ENCODE peak calls at places on chromosomes 3 and 15, in four cellular contexts. One of them, this sample, is unnamed.

GRCh38 chr15:85494035-85494793 is 113.8 kb downstream of the AKAP13 start:
- DNase-seq in fibroblast of the aortic adventitia: peak
- DNase-seq in glutamatergic neuron: no peak
- DNase-seq in IMR-90: peak
- DNase-seq in this sample: no peak

GRCh38 chr15:63800245-63800644 is 33.5 kb downstream of the HERC1 start:
- DNase-seq in fibroblast of the aortic adventitia: no peak
- DNase-seq in IMR-90: no peak
- DNase-seq in glutamatergic neuron: no peak
- DNase-seq in this sample: no peak

GRCh38 chr15:58383876-58384275 is 47.9 kb upstream of the LIPC start:
- DNase-seq in fibroblast of the aortic adventitia: no peak
- DNase-seq in glutamatergic neuron: no peak
- DNase-seq in IMR-90: no peak
- DNase-seq in this sample: peak

GRCh38 chr15:90592144-90592887 is 62.6 kb downstream of the CRTC3 start:
- DNase-seq in fibroblast of the aortic adventitia: peak
- DNase-seq in IMR-90: peak
- DNase-seq in glutamatergic neuron: no peak
- DNase-seq in this sample: no peak

GRCh38 chr3:156964562-156964961 is 138.4 kb downstream of the LEKR1 start:
- DNase-seq in IMR-90: peak
- DNase-seq in fibroblast of the aortic adventitia: peak
- DNase-seq in glutamatergic neuron: no peak
- DNase-seq in this sample: no peak

GRCh38 chr3:28916713-28917499 is 364.0 kb upstream of the RBMS3 start:
- DNase-seq in glutamatergic neuron: no peak
- DNase-seq in IMR-90: peak
- DNase-seq in fibroblast of the aortic adventitia: peak
- DNase-seq in this sample: peak

GRCh38 chr3:3172627-3173026 is 6.9 kb downstream of the CRBN start:
- DNase-seq in glutamatergic neuron: no peak
- DNase-seq in IMR-90: no peak
- DNase-seq in fibroblast of the aortic adventitia: no peak
- DNase-seq in this sample: no peak

GRCh38 chr3:107942244-107942643 is 148.6 kb downstream of the CD47 start:
- DNase-seq in fibroblast of the aortic adventitia: no peak
- DNase-seq in glutamatergic neuron: no peak
- DNase-seq in IMR-90: peak
- DNase-seq in this sample: no peak

GRCh38 chr15:35117508-35118280 is 32.6 kb upstream of the NANOGP8 start:
- DNase-seq in glutamatergic neuron: no peak
- DNase-seq in fibroblast of the aortic adventitia: no peak
- DNase-seq in IMR-90: peak
- DNase-seq in this sample: no peak

GRCh38 chr3:42014949-42015533 is 53.1 kb upstream of the ULK4 start:
- DNase-seq in IMR-90: no peak
- DNase-seq in fibroblast of the aortic adventitia: peak
- DNase-seq in glutamatergic neuron: peak
- DNase-seq in this sample: peak

GRCh38 chr15:66024116-66024515 is 154.8 kb downstream of the RAB11A start:
- DNase-seq in fibroblast of the aortic adventitia: no peak
- DNase-seq in IMR-90: no peak
- DNase-seq in glutamatergic neuron: no peak
- DNase-seq in this sample: no peak

GRCh38 chr3:100954990-100955389 is 38.2 kb downstream of the ABI3BP start:
- DNase-seq in IMR-90: peak
- DNase-seq in fibroblast of the aortic adventitia: peak
- DNase-seq in glutamatergic neuron: no peak
- DNase-seq in this sample: no peak

GRCh38 chr3:39707314-39707909 is 102.0 kb upstream of the MYRIP start:
- DNase-seq in fibroblast of the aortic adventitia: peak
- DNase-seq in IMR-90: peak
- DNase-seq in glutamatergic neuron: no peak
- DNase-seq in this sample: no peak

GRCh38 chr3:46847744-46848143 is 15.5 kb downstream of the MYL3 start:
- DNase-seq in glutamatergic neuron: no peak
- DNase-seq in fibroblast of the aortic adventitia: peak
- DNase-seq in IMR-90: no peak
- DNase-seq in this sample: no peak

GRCh38 chr3:46849098-46849631 is 14.1 kb downstream of the MYL3 start:
- DNase-seq in IMR-90: no peak
- DNase-seq in glutamatergic neuron: peak
- DNase-seq in fibroblast of the aortic adventitia: no peak
- DNase-seq in this sample: peak

GRCh38 chr3:46846624-46847542 is 16.4 kb downstream of the MYL3 start:
- DNase-seq in fibroblast of the aortic adventitia: no peak
- DNase-seq in IMR-90: no peak
- DNase-seq in glutamatergic neuron: no peak
- DNase-seq in this sample: no peak

GRCh38 chr3:46849686-46850467 is 13.4 kb downstream of the MYL3 start:
- DNase-seq in glutamatergic neuron: peak
- DNase-seq in IMR-90: no peak
- DNase-seq in fibroblast of the aortic adventitia: no peak
- DNase-seq in this sample: no peak

DNA sequence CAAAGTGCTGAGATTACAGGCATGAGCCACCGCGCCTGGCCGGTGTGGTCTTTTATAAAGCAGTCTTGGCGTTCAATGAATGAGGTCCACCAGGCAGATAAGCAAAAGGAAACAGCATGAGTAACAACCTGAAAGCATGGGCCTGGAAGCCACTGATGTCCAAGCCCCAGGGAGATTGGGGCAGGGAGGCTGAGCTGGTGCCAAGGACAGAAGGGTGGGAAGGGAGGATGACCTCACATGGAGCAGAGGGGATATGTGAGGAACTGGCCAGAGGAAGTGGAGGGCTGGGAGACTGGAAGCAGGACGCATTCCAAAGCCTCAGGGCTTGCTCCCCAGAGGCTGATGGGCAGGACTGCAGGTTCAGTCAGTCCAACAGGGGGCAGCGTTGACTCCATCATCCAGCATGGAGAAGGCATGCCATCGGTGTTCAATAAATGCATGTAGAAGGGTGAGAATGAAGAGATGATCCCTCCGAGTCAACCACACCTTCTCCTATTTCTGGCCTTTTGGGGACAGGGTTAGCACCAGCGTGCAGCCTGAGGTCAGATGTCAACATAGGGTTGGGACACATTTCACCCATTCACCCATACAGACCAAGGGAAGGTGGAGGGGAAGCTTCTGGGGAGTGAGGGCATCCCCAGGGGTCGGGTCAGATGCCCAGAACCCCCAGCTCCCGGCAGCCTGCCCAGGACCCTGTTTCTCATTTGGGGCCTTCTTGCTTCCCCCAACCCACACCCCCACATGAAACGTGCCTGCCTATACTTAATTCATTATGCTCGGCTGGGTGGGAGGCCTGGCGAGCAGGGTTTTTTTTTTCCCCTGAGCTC is 14.8 kb downstream of the MYL3 start:
- DNase-seq in glutamatergic neuron: peak
- DNase-seq in fibroblast of the aortic adventitia: peak
- DNase-seq in IMR-90: peak
- DNase-seq in this sample: peak
- TF ChIP-seq CTCF in glutamatergic neuron: peak
- TF ChIP-seq CTCF in fibroblast of the aortic adventitia: peak
- TF ChIP-seq CTCF in IMR-90: peak
- TF ChIP-seq CTCF in this sample: peak

GRCh38 chr3:99023590-99024192 is 122.2 kb upstream of the DCBLD2 start:
- DNase-seq in IMR-90: peak
- DNase-seq in glutamatergic neuron: no peak
- DNase-seq in fibroblast of the aortic adventitia: peak
- DNase-seq in this sample: no peak
- TF ChIP-seq CTCF in IMR-90: peak
- TF ChIP-seq CTCF in glutamatergic neuron: peak
- TF ChIP-seq CTCF in fibroblast of the aortic adventitia: peak
- TF ChIP-seq CTCF in this sample: peak

GRCh38 chr3:60579734-60580133 is 671.5 kb downstream of the FHIT start:
- DNase-seq in fibroblast of the aortic adventitia: peak
- DNase-seq in glutamatergic neuron: no peak
- DNase-seq in IMR-90: peak
- DNase-seq in this sample: no peak
- TF ChIP-seq CTCF in fibroblast of the aortic adventitia: no peak
- TF ChIP-seq CTCF in glutamatergic neuron: no peak
- TF ChIP-seq CTCF in IMR-90: no peak
- TF ChIP-seq CTCF in this sample: no peak

DNA sequence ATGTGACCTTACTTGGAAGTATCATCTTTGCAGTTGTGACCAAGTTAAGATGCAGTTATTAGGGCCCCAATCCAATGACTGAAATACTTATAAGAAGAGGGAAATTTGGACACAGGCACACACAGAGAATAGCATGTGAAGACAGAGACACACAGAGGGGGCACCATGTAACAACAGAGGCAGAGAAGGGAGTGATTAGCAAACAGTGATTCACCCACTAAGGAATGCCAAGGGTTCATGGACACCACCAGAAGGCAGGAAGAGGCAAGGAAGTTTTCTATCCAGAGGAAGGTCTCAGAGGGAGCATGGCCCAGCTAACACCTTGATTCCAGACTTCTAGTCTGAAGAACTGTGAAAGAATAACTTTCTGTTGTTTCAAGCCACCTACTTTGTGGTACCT is 25.0 kb downstream of the SIDT1 start:
- DNase-seq in fibroblast of the aortic adventitia: peak
- DNase-seq in glutamatergic neuron: no peak
- DNase-seq in IMR-90: peak
- DNase-seq in this sample: no peak
- TF ChIP-seq CTCF in fibroblast of the aortic adventitia: no peak
- TF ChIP-seq CTCF in glutamatergic neuron: no peak
- TF ChIP-seq CTCF in IMR-90: no peak
- TF ChIP-seq CTCF in this sample: no peak

DNA sequence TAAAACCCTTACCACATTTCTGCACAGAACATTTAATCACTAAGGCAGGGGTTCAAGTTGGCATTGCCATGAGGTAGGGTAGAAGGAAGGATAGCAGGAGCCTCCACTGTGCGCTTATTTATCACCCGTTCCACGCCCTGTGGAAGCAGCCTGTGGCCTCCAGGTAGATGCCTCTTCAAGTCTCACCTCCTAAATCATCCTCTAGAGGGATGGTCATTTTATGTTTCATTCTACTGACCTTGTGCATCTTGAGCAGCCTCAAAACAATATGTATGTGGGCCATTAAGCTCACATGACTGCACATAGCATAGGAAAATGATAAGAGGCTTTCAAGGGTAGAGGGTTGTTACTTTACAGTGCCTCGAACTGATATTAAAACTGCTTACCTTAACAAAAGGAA is 546.2 kb downstream of the GRM7 start:
- DNase-seq in glutamatergic neuron: no peak
- DNase-seq in IMR-90: no peak
- DNase-seq in fibroblast of the aortic adventitia: no peak
- DNase-seq in this sample: no peak
- TF ChIP-seq CTCF in glutamatergic neuron: no peak
- TF ChIP-seq CTCF in IMR-90: no peak
- TF ChIP-seq CTCF in fibroblast of the aortic adventitia: no peak
- TF ChIP-seq CTCF in this sample: no peak